ENCODE peak calls at places on chromosomes 3 and 15, in seven cellular contexts. M is cardiac muscle cell, Z is choroid plexus epithelial cell, C is K562, R is sigmoid colon, B is GM20000, E is Caco-2. W is an unnamed sample.

GRCh38 chr3:95615592-95616310 is 1198.6 kb upstream of the EPHA6 start:
- DNase-seq in E (no peak), R (no peak), C (no peak), M (no peak), Z (no peak), B (no peak), W (no peak)

GRCh38 chr3:39166932-39167532 is 13.6 kb upstream of the CSRNP1 start:
- DNase-seq in E (no peak), B (no peak), C (no peak), R (peak; percentile 78), M (peak; percentile 97), Z (peak; percentile 95), W (no peak)

GRCh38 chr15:57923311-57923710 is 142.2 kb downstream of the ALDH1A2 start:
- DNase-seq in C (no peak), Z (peak; percentile 59), R (no peak), M (peak; percentile 81), E (no peak), B (no peak), W (no peak)

GRCh38 chr3:186705882-186706780 is 11.0 kb upstream of the KNG1 start:
- DNase-seq in Z (no peak), R (no peak), C (no peak), M (no peak), E (no peak), B (no peak), W (no peak)

GRCh38 chr15:52093539-52094502 is 18.8 kb downstream of the BCL2L10 start:
- DNase-seq in C (no peak), E (no peak), R (peak; percentile 78), B (no peak), M (peak; percentile 88), Z (peak; percentile 94), W (no peak)

GRCh38 chr3:58480309-58480708 is 11.6 kb upstream of the KCTD6 start:
- DNase-seq in Z (no peak), R (no peak), E (no peak), B (no peak), C (no peak), M (no peak), W (no peak)

GRCh38 chr3:72163809-72164634 is 379.1 kb upstream of the PROK2 start:
- DNase-seq in E (no peak), B (peak; percentile 75), M (no peak), C (peak; percentile 69), R (no peak), Z (no peak), W (peak; percentile 73)

GRCh38 chr3:102415553-102415952 is 19.3 kb upstream of the ZPLD1 start:
- DNase-seq in E (no peak), C (no peak), R (no peak), M (peak; percentile 20), B (peak; percentile 5), Z (peak; percentile 27), W (no peak)

GRCh38 chr15:60423540-60423939 is 25.8 kb upstream of the ANXA2 start:
- DNase-seq in C (no peak), M (peak; percentile 93), E (peak; percentile 50), R (no peak), Z (peak; percentile 96), B (no peak), W (no peak)

GRCh38 chr3:174955513-174956001 is 96.4 kb downstream of the NAALADL2 start:
- DNase-seq in M (peak; percentile 21), C (no peak), B (no peak), R (no peak), E (peak; percentile 65), Z (peak; percentile 65), W (no peak)

GRCh38 chr3:106943071-106943470 is 434.2 kb upstream of the CCDC54 start:
- DNase-seq in Z (no peak), B (no peak), M (peak; percentile 33), E (no peak), R (no peak), C (no peak), W (no peak)

GRCh38 chr3:132997404-132997803 is 40.8 kb upstream of the TMEM108 start:
- DNase-seq in R (no peak), Z (no peak), M (no peak), E (no peak), C (no peak), B (no peak), W (no peak)

GRCh38 chr3:42654331-42655201 is 1.1 kb downstream of the ZBTB47 start:
- DNase-seq in M (peak; percentile 63), E (peak; percentile 64), R (peak; percentile 88), C (peak; percentile 92), B (peak; percentile 80), Z (peak; percentile 55), W (peak; percentile 77)

GRCh38 chr3:22115581-22115980 is 364.6 kb upstream of the ZNF385D start:
- DNase-seq in Z (peak; percentile 62), M (no peak), R (no peak), E (no peak), B (no peak), C (no peak), W (no peak)

GRCh38 chr15:85527907-85528306 is 147.5 kb downstream of the AKAP13 start:
- DNase-seq in E (no peak), B (no peak), R (no peak), Z (peak; percentile 90), C (no peak), M (peak; percentile 96), W (no peak)

GRCh38 chr15:85741662-85742061 is 53.1 kb downstream of the KLHL25 start:
- DNase-seq in C (no peak), R (no peak), B (no peak), Z (no peak), M (no peak), E (no peak), W (no peak)

DNA sequence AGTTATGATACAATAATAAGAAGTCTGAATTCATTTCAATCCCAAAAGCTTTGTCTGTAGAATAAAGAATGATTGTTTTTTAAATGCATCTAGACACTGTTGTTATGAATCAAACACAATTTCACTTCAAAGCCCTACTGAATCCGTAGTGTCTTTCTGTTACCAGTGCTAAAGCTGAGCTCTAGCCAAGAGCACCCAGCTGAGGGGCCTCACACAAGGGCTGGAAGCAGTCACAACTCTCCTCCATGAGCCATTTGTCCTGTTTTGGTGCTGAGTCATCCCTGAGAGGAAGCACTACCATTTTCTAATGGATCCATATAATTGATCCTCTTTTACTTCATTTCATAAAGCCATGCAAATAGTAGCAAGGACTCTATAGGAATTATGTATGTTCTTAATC is 158.2 kb upstream of the ANKRD28 start:
- DNase-seq in E (no peak), R (no peak), B (no peak), M (no peak), Z (peak; percentile 61), C (no peak), W (no peak)
- TF ChIP-seq CTCF in E (no peak), R (no peak), B (no peak), M (no peak), Z (no peak), C (no peak), W (no peak)

GRCh38 chr3:136753112-136753939 is 1.1 kb upstream of the STAG1 start:
- DNase-seq in M (no peak), Z (peak; percentile 10), B (no peak), E (no peak), R (no peak), C (no peak), W (no peak)
- TF ChIP-seq CTCF in M (no peak), Z (peak; percentile 56), B (no peak), E (peak; percentile 26), R (no peak), C (peak; percentile 41), W (no peak)

GRCh38 chr3:14152233-14152962 is 26.0 kb downstream of the XPC start:
- DNase-seq in R (no peak), C (peak; percentile 54), Z (peak; percentile 26), B (no peak), E (no peak), M (peak; percentile 4), W (no peak)
- TF ChIP-seq CTCF in R (no peak), C (peak; percentile 62), Z (peak; percentile 51), B (no peak), E (peak; percentile 55), M (peak; percentile 16), W (no peak)

GRCh38 chr15:67303490-67304363 is 49.1 kb downstream of the IQCH start:
- DNase-seq in Z (peak; percentile 72), R (no peak), E (peak; percentile 35), C (peak; percentile 16), B (peak; percentile 39), M (peak; percentile 55), W (peak; percentile 23)
- TF ChIP-seq CTCF in Z (peak; percentile 56), R (peak; percentile 45), E (peak; percentile 41), C (peak; percentile 83), B (peak; percentile 12), M (peak; percentile 34), W (peak; percentile 57)

GRCh38 chr3:13673207-13673606 is 124.3 kb downstream of the FBLN2 start:
- DNase-seq in M (no peak), E (no peak), Z (peak; percentile 20), C (peak; percentile 60), R (no peak), B (no peak), W (no peak)
- TF ChIP-seq CTCF in M (peak; percentile 38), E (peak; percentile 54), Z (peak; percentile 50), C (peak; percentile 53), R (no peak), B (no peak), W (no peak)

GRCh38 chr3:123409443-123410148 is 39.3 kb downstream of the ADCY5 start:
- DNase-seq in R (no peak), B (no peak), C (no peak), M (no peak), Z (no peak), E (peak; percentile 88), W (no peak)

GRCh38 chr3:123405936-123406510 is 42.9 kb downstream of the ADCY5 start:
- DNase-seq in E (no peak), Z (no peak), M (no peak), B (no peak), R (no peak), C (no peak), W (no peak)

GRCh38 chr3:123404391-123404790 is 44.5 kb downstream of the ADCY5 start:
- DNase-seq in M (no peak), Z (peak; percentile 33), B (no peak), R (no peak), E (no peak), C (no peak), W (no peak)

GRCh38 chr3:123405021-123405420 is 43.9 kb downstream of the ADCY5 start:
- DNase-seq in B (no peak), R (no peak), Z (no peak), C (no peak), E (no peak), M (no peak), W (no peak)

DNA sequence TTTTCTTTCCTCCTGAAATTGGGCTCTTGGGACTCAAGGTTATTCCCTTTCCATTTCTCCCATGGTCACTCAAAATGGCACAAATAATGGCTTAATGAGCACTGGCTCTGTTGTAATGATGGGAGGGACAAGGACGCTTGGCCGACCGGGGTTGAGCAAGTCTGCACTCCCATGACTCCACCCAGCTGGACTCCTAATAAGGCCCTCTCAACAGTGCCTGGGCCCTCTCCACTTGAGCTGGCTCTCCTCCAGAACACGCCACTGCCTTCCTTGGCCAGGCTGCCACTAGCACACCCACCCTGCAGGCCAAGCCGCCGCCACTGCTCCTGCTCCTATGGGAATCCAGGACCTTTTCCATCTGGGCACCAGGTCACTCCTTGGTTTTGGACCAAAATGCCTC is 42.3 kb downstream of the ADCY5 start:
- DNase-seq in Z (no peak), R (peak; percentile 98), B (no peak), M (no peak), E (no peak), C (no peak), W (no peak)
- TF ChIP-seq CTCF in Z (no peak), R (no peak), B (no peak), M (no peak), E (no peak), C (no peak), W (no peak)

GRCh38 chr3:168847293-168847883 is 751.7 kb upstream of the GOLIM4 start:
- DNase-seq in E (no peak), R (no peak), C (no peak), B (peak; percentile 22), M (peak; percentile 52), Z (peak; percentile 69), W (peak; percentile 16)
- TF ChIP-seq CTCF in E (peak; percentile 56), R (peak; percentile 39), C (peak; percentile 49), B (no peak), M (peak; percentile 51), Z (peak; percentile 68), W (peak; percentile 30)